ENCODE peak calls at places on chromosome 14, in seven cellular contexts. D is BJ, U is heart left ventricle, I is HL-60, X is bronchial epithelial cell, S is stomach, Q is breast epithelium. W is an unnamed sample.

GRCh38 chr14:102554835-102555819 is 37.3 kb upstream of the RCOR1 start:
- DNase-seq in D (no peak), U (peak; percentile 59), I (no peak), X (no peak), S (peak; percentile 53), Q (no peak), W (no peak)

GRCh38 chr14:96584907-96585671 is 82.9 kb downstream of the PAPOLA start:
- DNase-seq in D (no peak), U (no peak), I (no peak), X (no peak), S (no peak), Q (no peak), W (no peak)

GRCh38 chr14:90727082-90727481 is 89.1 kb downstream of the TTC7B start:
- DNase-seq in D (no peak), U (no peak), I (no peak), X (no peak), S (no peak), Q (no peak), W (no peak)

GRCh38 chr14:90556050-90556477 is 159.2 kb downstream of the CALM1 start:
- DNase-seq in D (no peak), U (peak; percentile 67), I (no peak), X (no peak), S (peak; percentile 57), Q (no peak), W (no peak)

GRCh38 chr14:74502236-74503019 is 8.9 kb downstream of the ISCA2 start:
- DNase-seq in D (no peak), U (no peak), I (no peak), X (peak; percentile 44), S (no peak), Q (no peak), W (peak; percentile 42)

GRCh38 chr14:96268426-96269358 is 12.7 kb downstream of the BDKRB1 start:
- DNase-seq in D (peak; percentile 82), U (peak; percentile 50), I (no peak), X (peak; percentile 95), S (no peak), Q (no peak), W (peak; percentile 98)

GRCh38 chr14:71692496-71692895 is 239.7 kb upstream of the RGS6 start:
- DNase-seq in D (no peak), U (no peak), I (no peak), X (no peak), S (no peak), Q (no peak), W (peak; percentile 41)

GRCh38 chr14:90568405-90568804 is 171.6 kb downstream of the CALM1 start:
- DNase-seq in D (no peak), U (no peak), I (no peak), X (no peak), S (no peak), Q (no peak), W (no peak)

GRCh38 chr14:50452979-50453705 is 56.5 kb upstream of the CDKL1 start:
- DNase-seq in D (peak; percentile 16), U (no peak), I (no peak), X (peak; percentile 97), S (no peak), Q (no peak), W (peak; percentile 61)

GRCh38 chr14:61889914-61890351 is 127.7 kb downstream of the SNAPC1 start:
- DNase-seq in D (no peak), U (no peak), I (no peak), X (no peak), S (no peak), Q (no peak), W (no peak)

GRCh38 chr14:52513249-52513648 is 39.1 kb downstream of the TXNDC16 start:
- DNase-seq in D (no peak), U (no peak), I (no peak), X (no peak), S (no peak), Q (no peak), W (no peak)

GRCh38 chr14:52071675-52072074 is 2.8 kb upstream of the NID2 start:
- DNase-seq in D (no peak), U (no peak), I (no peak), X (peak; percentile 29), S (no peak), Q (no peak), W (no peak)

GRCh38 chr14:68546839-68547238 is 246.0 kb downstream of the ZFP36L1 start:
- DNase-seq in D (peak; percentile 51), U (no peak), I (no peak), X (peak; percentile 98), S (no peak), Q (no peak), W (peak; percentile 89)

GRCh38 chr14:33014710-33015109 is 76.0 kb downstream of the NPAS3 start:
- DNase-seq in D (no peak), U (no peak), I (no peak), X (no peak), S (no peak), Q (no peak), W (no peak)

GRCh38 chr14:69354383-69355154 is 43.5 kb downstream of the ERH start:
- DNase-seq in D (no peak), U (no peak), I (no peak), X (peak; percentile 41), S (peak; percentile 44), Q (no peak), W (no peak)

GRCh38 chr14:53389207-53389606 is 236.1 kb upstream of the DDHD1 start:
- DNase-seq in D (no peak), U (no peak), I (no peak), X (peak; percentile 83), S (no peak), Q (no peak), W (no peak)

GRCh38 chr14:45083979-45084722 is at the start of gene PRPF39:
- DNase-seq in D (peak; percentile 35), U (peak; percentile 96), I (peak; percentile 76), X (peak; percentile 83), S (peak; percentile 97), Q (peak; percentile 93), W (peak; percentile 93)

GRCh38 chr14:104499784-104500496 is 79.6 kb upstream of the C14orf180 start:
- DNase-seq in D (no peak), U (no peak), I (no peak), X (no peak), S (no peak), Q (no peak), W (no peak)

GRCh38 chr14:94129111-94129757 is at the start of gene IFI27L2:
- DNase-seq in D (no peak), U (peak; percentile 87), I (peak; percentile 50), X (peak; percentile 75), S (peak; percentile 67), Q (no peak), W (peak; percentile 86)
- TF ChIP-seq CTCF in D (peak; percentile 48), U (peak; percentile 53), I (no peak), X (peak; percentile 35), S (no peak), Q (peak; percentile 3), W (peak; percentile 26)

GRCh38 chr14:63039800-63040380 is 5.4 kb downstream of the KCNH5 start:
- DNase-seq in D (peak; percentile 1), U (no peak), I (no peak), X (peak; percentile 89), S (no peak), Q (no peak), W (peak; percentile 55)
- TF ChIP-seq CTCF in D (peak; percentile 19), U (peak; percentile 9), I (no peak), X (peak; percentile 59), S (no peak), Q (no peak), W (peak; percentile 75)

GRCh38 chr14:63387691-63388090 is 69.0 kb upstream of the GPHB5 start:
- DNase-seq in D (no peak), U (no peak), I (no peak), X (no peak), S (no peak), Q (no peak), W (no peak)
- TF ChIP-seq CTCF in D (no peak), U (no peak), I (no peak), X (no peak), S (no peak), Q (no peak), W (no peak)

GRCh38 chr14:65373671-65374039 is 38.9 kb upstream of the FUT8 start:
- DNase-seq in D (no peak), U (no peak), I (no peak), X (no peak), S (peak; percentile 29), Q (no peak), W (no peak)

GRCh38 chr14:65373011-65373670 is 39.4 kb upstream of the FUT8 start:
- DNase-seq in D (no peak), U (no peak), I (no peak), X (no peak), S (no peak), Q (no peak), W (no peak)

GRCh38 chr14:65369560-65369959 is 43.0 kb upstream of the FUT8 start:
- DNase-seq in D (no peak), U (no peak), I (no peak), X (no peak), S (no peak), Q (no peak), W (no peak)

GRCh38 chr14:65371784-65372183 is 40.7 kb upstream of the FUT8 start:
- DNase-seq in D (no peak), U (no peak), I (no peak), X (no peak), S (no peak), Q (no peak), W (no peak)

GRCh38 chr14:65370890-65371289 is 41.6 kb upstream of the FUT8 start:
- DNase-seq in D (no peak), U (no peak), I (no peak), X (no peak), S (no peak), Q (no peak), W (no peak)
- TF ChIP-seq CTCF in D (no peak), U (no peak), I (no peak), X (no peak), S (no peak), Q (no peak), W (no peak)

GRCh38 chr14:60188115-60188514 is 22.9 kb upstream of the DHRS7 start:
- DNase-seq in D (no peak), U (no peak), I (no peak), X (no peak), S (no peak), Q (no peak), W (peak; percentile 24)
- TF ChIP-seq CTCF in D (no peak), U (no peak), I (peak; percentile 1), X (no peak), S (no peak), Q (no peak), W (peak; percentile 24)

DNA sequence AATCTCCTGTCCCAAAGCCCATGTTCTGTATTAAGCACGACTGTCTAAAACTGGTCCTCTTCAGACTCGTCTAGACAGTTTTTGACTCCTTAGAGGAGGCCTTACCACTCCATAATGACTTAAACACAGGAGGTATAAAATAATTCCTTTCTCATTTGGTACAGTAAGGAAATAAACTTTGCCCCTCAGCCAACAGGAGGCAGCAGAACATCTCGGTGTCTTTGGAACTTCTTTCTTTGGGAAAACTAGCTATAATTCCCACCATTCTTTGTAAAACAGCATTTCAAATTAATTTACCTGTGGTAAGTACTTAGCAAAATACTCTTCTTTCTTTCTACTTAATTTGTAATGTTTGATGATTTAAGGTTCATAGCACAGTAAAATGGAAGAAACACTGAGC is 292.7 kb upstream of the G2E3 start:
- DNase-seq in D (no peak), U (no peak), I (no peak), X (no peak), S (no peak), Q (no peak), W (no peak)
- TF ChIP-seq CTCF in D (no peak), U (no peak), I (no peak), X (no peak), S (no peak), Q (no peak), W (no peak)